ENCODE peak calls at places on chromosomes 3 and 15, in four cellular contexts. One of them, this sample, is unnamed.

GRCh38 chr15:60423540-60423939 is 25.8 kb upstream of the ANXA2 start:
- DNase-seq in GM12878: no peak
- DNase-seq in K562: no peak
- DNase-seq in GM12891: no peak
- DNase-seq in this sample: no peak

GRCh38 chr3:12624056-12624455 is 39.9 kb downstream of the RAF1 start:
- DNase-seq in GM12878: no peak
- DNase-seq in K562: no peak
- DNase-seq in GM12891: no peak
- DNase-seq in this sample: no peak

GRCh38 chr3:28590851-28591250 is 242.2 kb upstream of the AZI2 start:
- DNase-seq in GM12878: no peak
- DNase-seq in K562: no peak
- DNase-seq in GM12891: no peak
- DNase-seq in this sample: no peak

GRCh38 chr3:126678691-126679317 is 23.9 kb upstream of the TXNRD3 start:
- DNase-seq in GM12878: no peak
- DNase-seq in K562: no peak
- DNase-seq in GM12891: peak; percentile 52
- DNase-seq in this sample: no peak

GRCh38 chr3:151944356-151944755 is 70.9 kb downstream of the SUCNR1 start:
- DNase-seq in GM12878: no peak
- DNase-seq in K562: no peak
- DNase-seq in GM12891: no peak
- DNase-seq in this sample: no peak

GRCh38 chr15:70438776-70439175 is 324.6 kb downstream of the UACA start:
- DNase-seq in GM12878: no peak
- DNase-seq in K562: no peak
- DNase-seq in GM12891: no peak
- DNase-seq in this sample: no peak

GRCh38 chr3:152413244-152413643 is 144.5 kb downstream of the MBNL1 start:
- DNase-seq in GM12878: no peak
- DNase-seq in K562: no peak
- DNase-seq in GM12891: no peak
- DNase-seq in this sample: no peak

GRCh38 chr3:27993061-27993460 is 248.4 kb upstream of the CMC1 start:
- DNase-seq in GM12878: no peak
- DNase-seq in K562: no peak
- DNase-seq in GM12891: no peak
- DNase-seq in this sample: no peak

GRCh38 chr15:62124953-62125263 is 40.2 kb downstream of the C2CD4B start:
- DNase-seq in GM12878: no peak
- DNase-seq in K562: no peak
- DNase-seq in GM12891: no peak
- DNase-seq in this sample: no peak

GRCh38 chr15:48061588-48061987 is 59.2 kb upstream of the SLC24A5 start:
- DNase-seq in GM12878: no peak
- DNase-seq in K562: no peak
- DNase-seq in GM12891: no peak
- DNase-seq in this sample: no peak

GRCh38 chr15:48058371-48058770 is 62.4 kb upstream of the SLC24A5 start:
- DNase-seq in GM12878: no peak
- DNase-seq in K562: no peak
- DNase-seq in GM12891: no peak
- DNase-seq in this sample: no peak

GRCh38 chr15:48059786-48060185 is 61.0 kb upstream of the SLC24A5 start:
- DNase-seq in GM12878: no peak
- DNase-seq in K562: no peak
- DNase-seq in GM12891: no peak
- DNase-seq in this sample: no peak

GRCh38 chr15:48062476-48062875 is 58.3 kb upstream of the SLC24A5 start:
- DNase-seq in GM12878: no peak
- DNase-seq in K562: no peak
- DNase-seq in GM12891: no peak
- DNase-seq in this sample: no peak

GRCh38 chr15:48060396-48060795 is 60.4 kb upstream of the SLC24A5 start:
- DNase-seq in GM12878: no peak
- DNase-seq in K562: no peak
- DNase-seq in GM12891: no peak
- DNase-seq in this sample: no peak
- TF ChIP-seq SPI1 in GM12878: no peak
- TF ChIP-seq SPI1 in K562: no peak
- TF ChIP-seq SPI1 in GM12891: no peak
- TF ChIP-seq SPI1 in this sample: no peak

DNA sequence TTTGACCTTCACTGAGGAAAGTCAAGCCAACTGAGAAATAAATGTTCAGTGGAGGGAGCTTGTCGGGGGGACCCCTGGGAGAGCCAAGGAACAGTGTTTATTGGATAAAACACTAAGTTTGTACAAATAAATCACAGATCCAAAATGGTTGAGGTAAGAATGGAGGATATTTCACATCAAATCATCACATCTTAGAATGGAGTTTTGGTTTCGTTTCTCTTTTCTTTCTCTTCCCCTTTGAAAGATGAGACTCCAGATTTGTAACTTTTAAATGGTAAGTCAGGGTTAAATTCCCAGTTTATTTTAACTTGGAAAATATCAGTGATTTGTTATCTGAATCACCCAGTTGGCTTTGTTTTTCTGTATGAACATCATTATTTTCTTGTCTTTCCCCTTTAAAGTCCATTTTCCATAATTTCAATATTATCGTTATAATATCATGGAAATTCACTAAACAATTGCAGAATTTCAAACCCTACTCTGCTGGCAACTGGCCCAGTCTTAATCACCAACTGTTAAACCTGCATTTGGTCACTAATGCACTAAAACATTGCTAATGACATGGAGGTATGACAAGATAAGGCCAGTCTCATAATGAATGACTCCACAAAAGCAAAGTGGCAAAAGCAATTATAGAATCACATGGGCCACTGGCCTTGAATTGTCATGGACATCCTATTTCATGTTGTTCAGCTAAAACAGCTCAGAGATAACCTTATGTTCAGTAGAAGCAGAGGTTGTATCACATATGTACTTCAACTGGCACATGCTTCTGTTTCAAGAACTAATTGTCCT is 295.1 kb downstream of the SHOX2 start:
- DNase-seq in GM12878: no peak
- DNase-seq in K562: no peak
- DNase-seq in GM12891: no peak
- DNase-seq in this sample: no peak
- TF ChIP-seq SPI1 in GM12878: no peak
- TF ChIP-seq SPI1 in K562: no peak
- TF ChIP-seq SPI1 in GM12891: no peak
- TF ChIP-seq SPI1 in this sample: no peak

DNA sequence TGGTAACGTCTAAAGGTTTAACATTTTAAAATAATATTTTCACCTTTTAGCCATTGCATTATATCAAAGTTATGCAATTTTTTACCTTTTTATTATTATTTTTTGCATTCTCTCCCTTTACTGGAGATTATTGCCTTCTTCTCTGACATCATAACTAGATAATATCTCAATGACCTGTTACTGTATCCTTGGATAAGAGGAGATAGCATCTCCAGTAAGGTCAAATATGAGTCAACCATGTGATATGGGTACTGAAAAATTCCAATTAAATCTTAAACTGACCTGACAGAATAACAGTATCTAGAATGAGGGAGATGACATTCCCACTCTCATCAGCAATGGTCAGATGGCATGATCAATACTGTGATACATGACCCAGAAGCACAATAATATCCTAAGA is 108.3 kb downstream of the ZBTB20 start:
- DNase-seq in GM12878: no peak
- DNase-seq in K562: no peak
- DNase-seq in GM12891: no peak
- DNase-seq in this sample: no peak
- TF ChIP-seq SPI1 in GM12878: no peak
- TF ChIP-seq SPI1 in K562: no peak
- TF ChIP-seq SPI1 in GM12891: no peak
- TF ChIP-seq SPI1 in this sample: no peak

GRCh38 chr3:4303187-4304123 is at the start of gene SETMAR:
- DNase-seq in GM12878: no peak
- DNase-seq in K562: peak; percentile 96
- DNase-seq in GM12891: peak; percentile 75
- DNase-seq in this sample: peak; percentile 89
- TF ChIP-seq SPI1 in GM12878: no peak
- TF ChIP-seq SPI1 in K562: peak; percentile 28
- TF ChIP-seq SPI1 in GM12891: no peak
- TF ChIP-seq SPI1 in this sample: no peak

GRCh38 chr3:193132923-193133463 is 108.0 kb upstream of the PLAAT1 start:
- DNase-seq in GM12878: no peak
- DNase-seq in K562: no peak
- DNase-seq in GM12891: no peak
- DNase-seq in this sample: no peak

GRCh38 chr3:193130576-193130975 is 110.4 kb upstream of the PLAAT1 start:
- DNase-seq in GM12878: no peak
- DNase-seq in K562: no peak
- DNase-seq in GM12891: no peak
- DNase-seq in this sample: no peak

GRCh38 chr3:193132247-193132646 is 108.8 kb upstream of the PLAAT1 start:
- DNase-seq in GM12878: no peak
- DNase-seq in K562: no peak
- DNase-seq in GM12891: no peak
- DNase-seq in this sample: no peak

GRCh38 chr3:193129607-193130006 is 111.4 kb upstream of the PLAAT1 start:
- DNase-seq in GM12878: no peak
- DNase-seq in K562: no peak
- DNase-seq in GM12891: no peak
- DNase-seq in this sample: no peak

GRCh38 chr3:193134895-193135294 is 106.1 kb upstream of the PLAAT1 start:
- DNase-seq in GM12878: no peak
- DNase-seq in K562: no peak
- DNase-seq in GM12891: no peak
- DNase-seq in this sample: no peak
- TF ChIP-seq SPI1 in GM12878: no peak
- TF ChIP-seq SPI1 in K562: no peak
- TF ChIP-seq SPI1 in GM12891: no peak
- TF ChIP-seq SPI1 in this sample: no peak

DNA sequence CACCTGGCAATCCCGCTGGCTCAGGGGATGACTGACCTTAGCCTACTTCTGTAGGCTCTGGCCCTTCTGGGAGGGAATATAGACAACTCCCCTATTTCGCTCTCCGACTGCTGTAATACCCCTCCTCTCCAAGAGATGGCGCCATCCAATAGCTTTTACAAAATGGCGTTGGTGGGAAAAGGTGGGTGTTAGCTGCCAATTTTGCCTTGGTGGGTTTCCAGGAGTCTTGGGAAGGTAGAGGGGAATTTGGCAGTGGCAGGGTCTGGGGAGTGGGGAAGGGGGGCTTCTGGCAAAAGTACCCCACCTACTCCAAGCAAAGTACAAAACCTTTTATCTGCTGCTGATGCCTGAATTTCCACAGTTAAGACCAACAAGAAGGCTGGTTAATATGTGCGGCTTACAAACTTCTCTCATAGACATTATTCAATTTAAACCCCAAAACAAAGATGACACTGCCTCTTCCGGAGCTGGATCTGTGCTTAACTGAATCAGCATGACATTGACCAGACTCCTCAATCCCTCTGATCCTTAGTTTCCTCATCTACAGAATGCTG is 62.1 kb downstream of the RASGRF1 start:
- DNase-seq in GM12878: no peak
- DNase-seq in K562: peak; percentile 73
- DNase-seq in GM12891: peak; percentile 59
- DNase-seq in this sample: peak; percentile 38
- TF ChIP-seq SPI1 in GM12878: no peak
- TF ChIP-seq SPI1 in K562: no peak
- TF ChIP-seq SPI1 in GM12891: no peak
- TF ChIP-seq SPI1 in this sample: no peak

DNA sequence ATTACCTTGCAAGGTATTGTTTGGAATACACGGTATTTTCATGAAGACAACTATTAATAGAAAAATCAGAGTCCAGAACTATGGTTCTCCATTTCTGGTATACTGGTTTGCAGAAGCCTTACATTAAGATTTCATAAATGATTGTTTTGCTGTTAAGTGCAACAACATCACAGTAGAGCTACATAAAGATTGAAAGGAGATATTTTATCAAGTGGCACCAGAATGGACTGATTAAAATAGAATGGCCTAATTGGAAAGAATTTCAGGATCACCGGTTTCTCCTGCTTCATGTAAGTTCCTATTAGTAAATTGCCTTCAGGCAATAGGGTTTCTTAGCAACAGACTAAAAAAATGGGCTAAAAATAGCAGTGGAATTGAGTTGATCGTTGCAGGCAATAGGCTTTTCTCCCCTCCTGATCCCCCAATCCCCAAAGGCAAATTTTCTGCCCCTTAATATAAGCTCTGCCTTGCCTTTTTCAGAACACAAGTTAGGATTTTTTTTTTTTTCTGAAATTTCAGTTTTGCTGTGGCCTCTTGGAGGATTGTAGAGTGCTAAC is 889 bp downstream of the LNP1 start:
- DNase-seq in GM12878: no peak
- DNase-seq in K562: no peak
- DNase-seq in GM12891: no peak
- DNase-seq in this sample: no peak
- TF ChIP-seq SPI1 in GM12878: no peak
- TF ChIP-seq SPI1 in K562: no peak
- TF ChIP-seq SPI1 in GM12891: no peak
- TF ChIP-seq SPI1 in this sample: no peak

GRCh38 chr3:177802151-177802900 is 605.0 kb upstream of the TBL1XR1 start:
- DNase-seq in GM12878: no peak
- DNase-seq in K562: no peak
- DNase-seq in GM12891: no peak
- DNase-seq in this sample: no peak
- TF ChIP-seq SPI1 in GM12878: no peak
- TF ChIP-seq SPI1 in K562: no peak
- TF ChIP-seq SPI1 in GM12891: no peak
- TF ChIP-seq SPI1 in this sample: no peak

GRCh38 chr3:128067481-128067880 is 15.2 kb downstream of the SEC61A1 start:
- DNase-seq in GM12878: no peak
- DNase-seq in K562: no peak
- DNase-seq in GM12891: no peak
- DNase-seq in this sample: no peak
- TF ChIP-seq SPI1 in GM12878: no peak
- TF ChIP-seq SPI1 in K562: no peak
- TF ChIP-seq SPI1 in GM12891: no peak
- TF ChIP-seq SPI1 in this sample: no peak

This sample was measured in HL-60.